ENCODE peak calls at places on chromosomes 11 and 22, in nine cellular contexts. H is CD4-positive, CD25-positive, alpha-beta regulatory T cell; C is Right ventricle myocardium superior; A is HEK293T; E is kidney epithelial cell; N is NCI-H774; M is adipocyte; J is T-helper 17 cell; Q is suprapubic skin. R is an unnamed sample.

GRCh38 chr11:93278976-93279375 is 51.6 kb upstream of the DEUP1 start:
- DNase-seq in Q (no peak), H (no peak), E (no peak), C (no peak), N (no peak), A (peak; percentile 19), M (no peak), J (no peak), R (no peak)

GRCh38 chr22:38694945-38695344 is 5.8 kb downstream of the JOSD1 start:
- DNase-seq in M (no peak), J (no peak), Q (no peak), C (no peak), A (no peak), N (no peak), H (no peak), E (no peak), R (no peak)

GRCh38 chr11:100927579-100927978 is 202.0 kb downstream of the PGR start:
- DNase-seq in J (no peak), Q (no peak), C (no peak), N (no peak), M (no peak), A (no peak), H (no peak), E (no peak), R (no peak)

GRCh38 chr11:128835741-128836410 is 31.2 kb downstream of the KCNJ1 start:
- DNase-seq in J (no peak), A (no peak), N (no peak), M (no peak), E (no peak), C (peak; percentile 73), Q (no peak), H (no peak), R (no peak)

GRCh38 chr11:101345891-101346290 is 216.3 kb upstream of the PGR start:
- DNase-seq in A (no peak), E (no peak), Q (no peak), M (no peak), J (no peak), C (no peak), H (no peak), N (no peak), R (no peak)

GRCh38 chr22:29723766-29724165 is 4.0 kb downstream of the CABP7 start:
- DNase-seq in C (no peak), J (no peak), N (no peak), Q (no peak), E (no peak), M (no peak), H (no peak), A (no peak), R (no peak)

GRCh38 chr11:74472030-74472429 is 4.7 kb upstream of the KCNE3 start:
- DNase-seq in H (no peak), E (no peak), C (no peak), J (no peak), M (no peak), A (no peak), Q (no peak), N (no peak), R (no peak)

GRCh38 chr11:108775324-108775723 is 110.5 kb downstream of the DDX10 start:
- DNase-seq in A (no peak), H (no peak), C (no peak), J (no peak), Q (no peak), E (no peak), N (no peak), M (no peak), R (no peak)

GRCh38 chr11:9758676-9759518 is 95.0 kb downstream of the SWAP70 start:
- DNase-seq in N (peak; percentile 65), E (no peak), M (peak; percentile 87), A (peak; percentile 64), Q (peak; percentile 90), C (peak; percentile 92), J (peak; percentile 34), H (peak; percentile 38), R (no peak)

GRCh38 chr22:44218071-44218470 is 37.3 kb downstream of the PARVG start:
- DNase-seq in C (no peak), A (no peak), N (no peak), M (no peak), J (no peak), E (no peak), Q (no peak), H (no peak), R (no peak)

GRCh38 chr22:24106385-24107381 is 74.6 kb upstream of the SUSD2 start:
- DNase-seq in A (no peak), J (peak; percentile 16), E (no peak), H (peak; percentile 41), M (no peak), Q (no peak), N (no peak), C (no peak), R (peak; percentile 41)

GRCh38 chr22:47333625-47334024 is 571.2 kb downstream of the TBC1D22A start:
- DNase-seq in J (no peak), Q (no peak), N (peak; percentile 62), H (no peak), E (no peak), M (no peak), C (no peak), A (no peak), R (no peak)

GRCh38 chr11:104898685-104899013 is 389 bp upstream of the CASP12 start:
- DNase-seq in M (peak; percentile 18), Q (no peak), H (no peak), N (no peak), J (no peak), A (no peak), C (no peak), E (no peak), R (no peak)

GRCh38 chr11:93537022-93537421 is 6.2 kb downstream of the SMCO4 start:
- DNase-seq in A (no peak), C (peak; percentile 75), Q (no peak), H (no peak), E (no peak), N (no peak), M (no peak), J (no peak), R (no peak)

GRCh38 chr11:30431127-30431814 is 108.4 kb downstream of the ARL14EP start:
- DNase-seq in J (no peak), Q (no peak), E (no peak), N (no peak), M (no peak), H (no peak), C (no peak), A (no peak), R (no peak)

GRCh38 chr11:111097191-111097590 is 148.3 kb upstream of the POU2AF2 start:
- DNase-seq in Q (no peak), M (no peak), E (no peak), C (peak; percentile 63), N (no peak), A (peak; percentile 21), H (no peak), J (no peak), R (no peak)

GRCh38 chr11:123525511-123525918 is 95.4 kb downstream of the GRAMD1B start:
- DNase-seq in M (no peak), H (no peak), C (no peak), Q (no peak), N (no peak), J (no peak), E (no peak), A (no peak), R (no peak)

GRCh38 chr11:74417860-74418508 is 19.8 kb upstream of the PGM2L1 start:
- DNase-seq in M (peak; percentile 14), C (no peak), E (no peak), J (no peak), Q (no peak), H (no peak), N (no peak), A (no peak), R (no peak)

GRCh38 chr11:124868322-124869274 is 3.4 kb downstream of the ROBO3 start:
- DNase-seq in A (no peak), J (no peak), N (no peak), E (no peak), Q (no peak), C (no peak), H (no peak), M (no peak), R (no peak)

GRCh38 chr11:64240467-64241174 is at the start of gene FKBP2:
- DNase-seq in Q (peak; percentile 98), E (peak; percentile 71), A (peak; percentile 96), N (peak; percentile 98), H (peak; percentile 99), J (peak; percentile 98), C (peak; percentile 98), M (peak; percentile 99), R (peak; percentile 87)

GRCh38 chr11:67245046-67245445 is 21.2 kb upstream of the GRK2 start:
- DNase-seq in N (no peak), Q (no peak), J (no peak), C (no peak), H (no peak), E (no peak), A (no peak), M (no peak), R (no peak)

GRCh38 chr11:123543796-123544195 is 110.6 kb downstream of the SCN3B start:
- DNase-seq in H (no peak), E (peak; percentile 67), Q (no peak), M (peak; percentile 82), C (no peak), J (no peak), A (no peak), N (no peak), R (no peak)

GRCh38 chr11:6927030-6927617 is 898 bp downstream of the ZNF215 start:
- DNase-seq in N (peak; percentile 12), A (no peak), C (no peak), H (no peak), E (no peak), J (no peak), M (no peak), Q (no peak), R (peak; percentile 7)

GRCh38 chr22:39282642-39283311 is 36.6 kb downstream of the RPL3 start:
- DNase-seq in A (no peak), Q (no peak), N (no peak), C (no peak), E (no peak), J (no peak), H (no peak), M (no peak), R (no peak)

GRCh38 chr11:18105802-18106574 is at the start of gene SAAL1:
- DNase-seq in H (peak; percentile 86), M (peak; percentile 93), Q (peak; percentile 87), N (peak; percentile 86), A (peak; percentile 93), E (peak; percentile 21), J (peak; percentile 77), C (peak; percentile 92), R (peak; percentile 35)

GRCh38 chr22:36197065-36197440 is 4.6 kb downstream of the APOL4 start:
- DNase-seq in E (no peak), J (no peak), M (peak; percentile 81), A (no peak), H (no peak), Q (no peak), N (no peak), C (peak; percentile 74), R (no peak)

GRCh38 chr11:43947003-43947500 is 4.6 kb downstream of the C11orf96 start:
- DNase-seq in Q (peak; percentile 70), C (no peak), A (no peak), E (no peak), M (no peak), H (no peak), N (no peak), J (no peak), R (no peak)

GRCh38 chr11:396511-396947 is 2.5 kb downstream of the PKP3 start:
- DNase-seq in M (peak; percentile 27), E (no peak), J (no peak), Q (no peak), H (no peak), N (no peak), C (no peak), A (peak; percentile 33), R (no peak)

GRCh38 chr11:71334191-71334590 is 81.8 kb upstream of the SHANK2 start:
- DNase-seq in Q (no peak), C (no peak), N (no peak), E (no peak), H (no peak), J (no peak), A (no peak), M (no peak), R (no peak)

GRCh38 chr11:44434191-44434590 is 124.3 kb upstream of the ALX4 start:
- DNase-seq in H (no peak), A (no peak), J (no peak), N (no peak), E (no peak), C (no peak), Q (no peak), M (no peak), R (no peak)

GRCh38 chr11:64556721-64557250 is 34.2 kb upstream of the SLC22A12 start:
- DNase-seq in E (no peak), C (no peak), J (no peak), N (no peak), M (no peak), H (no peak), Q (peak; percentile 35), A (no peak), R (no peak)